ENCODE peak calls at places on chromosomes 7 and 10, in seven cellular contexts. R is psoas muscle, P is cardiac muscle cell, Q is H1, V is K562, Y is hepatocyte, C is coronary artery. L is an unnamed sample.
A peak's percentile ranks its signal among the peaks of the same experiment; 100 is the strongest.

GRCh38 chr10:97426776-97427570 is 982 bp downstream of the PGAM1 start:
- DNase-seq in V (no peak), R (no peak), Q (no peak), Y (peak; percentile 38), P (peak; percentile 39), C (no peak), L (peak; percentile 60)

GRCh38 chr10:53836638-53837037 is 964.4 kb downstream of the PCDH15 start:
- DNase-seq in V (no peak), Y (no peak), P (no peak), Q (no peak), C (no peak), R (no peak), L (no peak)

GRCh38 chr10:35684625-35685024 is 42.5 kb upstream of the FZD8 start:
- DNase-seq in C (no peak), P (no peak), R (no peak), Q (no peak), V (no peak), Y (no peak), L (no peak)

GRCh38 chr7:149670288-149670687 is 103.1 kb downstream of the ZNF467 start:
- DNase-seq in Y (peak; percentile 38), R (no peak), Q (no peak), V (no peak), P (peak; percentile 27), C (no peak), L (peak; percentile 67)

GRCh38 chr7:30923009-30923773 is 11.5 kb downstream of the AQP1 start:
- DNase-seq in Q (no peak), Y (no peak), R (no peak), V (no peak), C (peak; percentile 66), P (no peak), L (no peak)

GRCh38 chr10:14623931-14624330 is 150.8 kb downstream of the FAM107B start:
- DNase-seq in Q (no peak), Y (no peak), R (no peak), C (no peak), P (no peak), V (no peak), L (no peak)

GRCh38 chr7:142482899-142483658 is 225.2 kb upstream of the PRSS58 start:
- DNase-seq in P (peak; percentile 61), Y (peak; percentile 74), V (peak; percentile 49), C (no peak), R (peak; percentile 32), Q (no peak), L (peak; percentile 35)

GRCh38 chr7:34342403-34342802 is 315.6 kb upstream of the NPSR1 start:
- DNase-seq in P (no peak), Y (peak; percentile 20), V (no peak), C (no peak), R (no peak), Q (no peak), L (no peak)

GRCh38 chr7:32892521-32893224 is 1.1 kb upstream of the KBTBD2 start:
- DNase-seq in Y (peak; percentile 59), R (peak; percentile 33), C (peak; percentile 78), P (peak; percentile 49), Q (no peak), V (peak; percentile 46), L (peak; percentile 48)

GRCh38 chr7:99098824-99099498 is 44.9 kb downstream of the SMURF1 start:
- DNase-seq in P (no peak), C (no peak), Q (no peak), R (no peak), V (no peak), Y (peak; percentile 67), L (no peak)

GRCh38 chr10:117754770-117755510 is 212.4 kb downstream of the EMX2 start:
- DNase-seq in Y (no peak), V (no peak), C (no peak), R (no peak), Q (no peak), P (no peak), L (no peak)

GRCh38 chr10:88850712-88851111 is 932 bp downstream of the ANKRD22 start:
- DNase-seq in Q (no peak), Y (no peak), V (no peak), R (no peak), P (no peak), C (no peak), L (no peak)

GRCh38 chr7:34277016-34277800 is 371.9 kb downstream of the BMPER start:
- DNase-seq in V (no peak), Y (no peak), C (no peak), R (no peak), Q (no peak), P (no peak), L (no peak)

GRCh38 chr7:435518-436366 is 83.9 kb downstream of the PDGFA start:
- DNase-seq in V (no peak), Y (peak; percentile 61), R (peak; percentile 70), C (no peak), P (no peak), Q (no peak), L (no peak)

GRCh38 chr7:101681170-101682007 is 52.3 kb upstream of the MYL10 start:
- DNase-seq in C (peak; percentile 92), Y (peak; percentile 66), V (no peak), P (no peak), R (peak; percentile 70), Q (no peak), L (peak; percentile 69)

GRCh38 chr7:157690058-157690832 is 353.4 kb downstream of the DNAJB6 start:
- DNase-seq in R (no peak), P (no peak), V (no peak), Q (no peak), C (peak; percentile 61), Y (no peak), L (no peak)

GRCh38 chr7:45580053-45580872 is 6.1 kb downstream of the ADCY1 start:
- DNase-seq in P (no peak), R (no peak), Y (no peak), C (peak; percentile 54), V (peak; percentile 36), Q (no peak), L (peak; percentile 97)

GRCh38 chr7:128697301-128697905 is 25.3 kb downstream of the GARIN1A start:
- DNase-seq in Q (no peak), C (no peak), V (peak; percentile 86), Y (peak; percentile 68), R (peak; percentile 56), P (peak; percentile 61), L (peak; percentile 21)

GRCh38 chr10:71222541-71223364 is 10.4 kb downstream of the UNC5B start:
- DNase-seq in Y (no peak), C (peak; percentile 70), V (no peak), Q (no peak), P (no peak), R (no peak), L (no peak)

GRCh38 chr7:150903627-150904026 is 51.3 kb downstream of the AOC1 start:
- DNase-seq in V (no peak), R (peak; percentile 36), C (no peak), Y (no peak), Q (no peak), P (no peak), L (peak; percentile 95)

GRCh38 chr7:21123586-21123985 is 304.3 kb upstream of the SP4 start:
- DNase-seq in V (no peak), P (no peak), C (no peak), Y (no peak), R (no peak), Q (no peak), L (no peak)
- H3K4me3 ChIP-seq in V (no peak overlapping the region), P (no peak overlapping the region), C (no peak overlapping the region), Y (no peak overlapping the region), R (no peak overlapping the region), Q (no peak overlapping the region), L (no peak overlapping the region)

DNA sequence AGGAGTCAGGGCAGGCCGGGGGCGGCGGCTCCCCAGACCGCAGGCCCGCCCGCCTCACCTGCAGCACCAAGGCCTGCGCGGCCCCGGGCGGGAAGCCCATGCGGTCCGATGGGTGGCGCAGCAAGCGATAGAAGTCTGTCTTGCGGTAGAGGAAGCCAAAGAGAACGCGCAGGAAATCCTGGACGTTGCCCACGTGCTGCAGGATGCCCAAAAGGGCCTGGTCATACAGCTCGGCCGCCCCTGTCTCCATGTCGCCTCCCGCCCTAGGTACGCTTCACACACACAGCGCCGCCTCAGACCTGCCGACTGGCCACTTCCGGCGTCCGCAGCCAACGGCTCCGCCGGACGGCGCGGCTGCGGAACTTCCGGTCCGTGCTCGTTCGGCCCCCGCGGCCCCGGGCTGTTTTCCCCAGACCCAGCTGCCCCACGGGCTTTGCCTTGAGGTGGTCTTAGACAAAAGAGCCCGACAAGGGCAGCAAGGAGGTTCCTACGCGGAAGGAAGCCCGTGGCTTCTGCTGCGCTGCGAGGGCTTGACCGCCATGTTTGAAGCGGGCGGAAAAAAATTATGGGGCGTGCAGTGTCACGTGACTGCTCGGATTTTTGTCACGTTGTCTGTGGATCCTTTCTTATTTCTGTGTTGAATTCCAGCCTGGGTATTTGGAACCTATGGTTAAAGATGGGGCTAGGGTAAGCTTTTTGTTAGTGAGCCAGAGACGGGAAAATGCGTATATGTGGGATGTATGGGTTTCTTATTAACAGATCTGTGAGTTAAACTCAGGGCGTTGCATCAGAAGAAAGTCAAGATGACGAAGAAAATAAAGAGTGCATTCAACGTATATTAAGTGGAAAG is at the start of gene NUDCD3:
- DNase-seq in P (peak; percentile 89), C (peak; percentile 87), Q (peak; percentile 41), V (peak; percentile 90), Y (peak; percentile 92), R (peak; percentile 85), L (peak; percentile 87)
- TF ChIP-seq CTCF in P (peak; percentile 31), C (no peak), Q (no peak), V (no peak), Y (peak; percentile 15), R (no peak), L (no peak)

DNA sequence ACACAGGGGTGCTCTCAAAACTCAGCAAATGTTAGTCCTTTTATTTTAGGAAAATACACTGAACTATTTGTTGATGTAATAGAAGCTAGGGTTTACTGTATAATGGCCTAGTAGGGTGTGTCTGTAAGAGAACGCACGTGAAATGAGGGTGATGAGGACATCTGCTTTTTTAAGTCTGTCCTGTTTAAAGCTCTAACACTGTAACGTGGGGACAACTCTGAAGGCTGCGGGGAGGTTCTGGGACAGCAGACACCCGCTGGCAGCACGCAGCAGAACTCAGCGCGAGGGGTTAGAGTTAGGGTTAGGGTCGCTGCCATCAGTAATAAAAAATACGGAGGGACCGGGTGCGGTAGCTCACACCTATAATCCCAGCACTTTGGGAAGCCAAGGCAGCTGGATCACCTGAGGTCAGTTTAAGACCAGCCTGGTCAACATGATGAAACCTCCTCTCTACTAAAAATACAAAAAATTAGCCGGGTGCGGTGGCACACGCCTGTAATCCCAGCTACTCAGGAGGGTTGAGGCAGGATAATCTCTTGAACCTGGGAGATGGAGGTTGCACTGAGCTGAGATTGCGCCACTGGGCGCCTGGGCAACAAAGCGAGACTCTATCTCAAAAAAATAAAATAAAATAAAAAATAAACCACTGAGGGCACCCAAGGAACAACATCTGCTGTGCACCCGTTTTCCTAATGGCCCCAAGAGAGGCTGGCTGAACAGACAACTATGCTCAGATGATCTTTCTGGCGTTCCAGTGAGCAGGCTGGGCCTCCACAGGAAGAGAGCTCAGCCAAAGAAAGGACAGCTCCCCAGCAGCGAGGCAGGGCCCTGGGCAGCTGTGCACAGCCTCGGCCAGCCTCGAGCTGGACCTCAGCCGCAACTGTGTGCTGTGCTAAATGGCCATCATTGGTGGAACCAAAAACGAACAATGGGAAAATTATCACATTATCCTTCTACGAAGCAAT is 97.8 kb downstream of the CTBP2 start:
- DNase-seq in C (no peak), Y (no peak), P (no peak), V (no peak), R (peak; percentile 52), Q (no peak), L (no peak)
- H3K27ac ChIP-seq in C (peak overlapping the region; percentile 97), Y (peak overlapping the region; percentile 88), P (peak overlapping the region; percentile 33), V (no peak overlapping the region), R (peak overlapping the region; percentile 80), Q (no peak overlapping the region), L (peak overlapping the region; percentile 88)

GRCh38 chr10:26714816-26715487 is 17.5 kb downstream of the PDSS1 start:
- DNase-seq in Y (peak; percentile 70), R (no peak), C (no peak), Q (no peak), P (no peak), V (no peak), L (no peak)
- H3K4me3 ChIP-seq in Y (no peak overlapping the region), R (no peak overlapping the region), C (no peak overlapping the region), Q (no peak overlapping the region), P (no peak overlapping the region), V (no peak overlapping the region), L (no peak overlapping the region)